ENCODE peak calls at places on chromosomes 12 and 14, in six cellular contexts. One of them, this sample, is unnamed.

GRCh38 chr12:116123511-116124258 is 153.8 kb downstream of the MED13L start:
- DNase-seq in adrenal gland: peak
- DNase-seq in cardiac fibroblast: peak
- DNase-seq in AG10803: peak
- DNase-seq in kidney epithelial cell: peak
- DNase-seq in sigmoid colon: no peak
- DNase-seq in this sample: no peak

GRCh38 chr14:94373708-94374107 is 14.7 kb downstream of the SERPINA1 start:
- DNase-seq in adrenal gland: no peak
- DNase-seq in cardiac fibroblast: peak
- DNase-seq in AG10803: peak
- DNase-seq in kidney epithelial cell: peak
- DNase-seq in sigmoid colon: peak
- DNase-seq in this sample: peak

GRCh38 chr12:101174576-101174975 is 35.5 kb downstream of the SLC5A8 start:
- DNase-seq in adrenal gland: no peak
- DNase-seq in cardiac fibroblast: no peak
- DNase-seq in AG10803: no peak
- DNase-seq in kidney epithelial cell: no peak
- DNase-seq in sigmoid colon: no peak
- DNase-seq in this sample: no peak

GRCh38 chr12:95548056-95548538 is 3.2 kb downstream of the USP44 start:
- DNase-seq in adrenal gland: peak
- DNase-seq in cardiac fibroblast: no peak
- DNase-seq in AG10803: no peak
- DNase-seq in kidney epithelial cell: no peak
- DNase-seq in sigmoid colon: peak
- DNase-seq in this sample: no peak

GRCh38 chr12:990649-991349 is at the start of gene ERC1:
- DNase-seq in adrenal gland: peak
- DNase-seq in cardiac fibroblast: peak
- DNase-seq in AG10803: peak
- DNase-seq in kidney epithelial cell: no peak
- DNase-seq in sigmoid colon: peak
- DNase-seq in this sample: peak

GRCh38 chr12:127241056-127241830 is 1025.7 kb upstream of the TMEM132C start:
- DNase-seq in adrenal gland: no peak
- DNase-seq in cardiac fibroblast: peak
- DNase-seq in AG10803: peak
- DNase-seq in kidney epithelial cell: peak
- DNase-seq in sigmoid colon: no peak
- DNase-seq in this sample: no peak

GRCh38 chr14:56730468-56731145 is 79.7 kb downstream of the OTX2 start:
- DNase-seq in adrenal gland: no peak
- DNase-seq in cardiac fibroblast: no peak
- DNase-seq in AG10803: no peak
- DNase-seq in kidney epithelial cell: no peak
- DNase-seq in sigmoid colon: no peak
- DNase-seq in this sample: no peak

GRCh38 chr12:123931686-123932321 is 40.8 kb downstream of the CCDC92 start:
- DNase-seq in adrenal gland: no peak
- DNase-seq in cardiac fibroblast: no peak
- DNase-seq in AG10803: no peak
- DNase-seq in kidney epithelial cell: no peak
- DNase-seq in sigmoid colon: no peak
- DNase-seq in this sample: no peak

GRCh38 chr12:132833341-132833740 is 4.7 kb upstream of the GOLGA3 start:
- DNase-seq in adrenal gland: no peak
- DNase-seq in cardiac fibroblast: no peak
- DNase-seq in AG10803: no peak
- DNase-seq in kidney epithelial cell: no peak
- DNase-seq in sigmoid colon: no peak
- DNase-seq in this sample: no peak

GRCh38 chr12:92403210-92404175 is 257.8 kb upstream of the BTG1 start:
- DNase-seq in adrenal gland: no peak
- DNase-seq in cardiac fibroblast: peak
- DNase-seq in AG10803: no peak
- DNase-seq in kidney epithelial cell: peak
- DNase-seq in sigmoid colon: no peak
- DNase-seq in this sample: no peak

GRCh38 chr12:14167005-14167628 is 185.7 kb upstream of the GRIN2B start:
- DNase-seq in adrenal gland: peak
- DNase-seq in cardiac fibroblast: peak
- DNase-seq in AG10803: peak
- DNase-seq in kidney epithelial cell: no peak
- DNase-seq in sigmoid colon: no peak
- DNase-seq in this sample: no peak

GRCh38 chr12:59431266-59431665 is 164.6 kb upstream of the SLC16A7 start:
- DNase-seq in adrenal gland: no peak
- DNase-seq in cardiac fibroblast: peak
- DNase-seq in AG10803: peak
- DNase-seq in kidney epithelial cell: no peak
- DNase-seq in sigmoid colon: no peak
- DNase-seq in this sample: no peak

GRCh38 chr12:25480145-25480544 is 72.9 kb downstream of the LMNTD1 start:
- DNase-seq in adrenal gland: no peak
- DNase-seq in cardiac fibroblast: peak
- DNase-seq in AG10803: no peak
- DNase-seq in kidney epithelial cell: no peak
- DNase-seq in sigmoid colon: no peak
- DNase-seq in this sample: no peak

GRCh38 chr12:9615420-9616135 is 7.9 kb upstream of the KLRB1 start:
- DNase-seq in adrenal gland: no peak
- DNase-seq in cardiac fibroblast: no peak
- DNase-seq in AG10803: no peak
- DNase-seq in kidney epithelial cell: no peak
- DNase-seq in sigmoid colon: no peak
- DNase-seq in this sample: no peak

GRCh38 chr12:31578632-31579031 is 12.3 kb downstream of the DENND5B start:
- DNase-seq in adrenal gland: peak
- DNase-seq in cardiac fibroblast: peak
- DNase-seq in AG10803: peak
- DNase-seq in kidney epithelial cell: no peak
- DNase-seq in sigmoid colon: no peak
- DNase-seq in this sample: no peak

GRCh38 chr14:30966415-30967363 is 58.8 kb upstream of the AP4S1 start:
- DNase-seq in adrenal gland: no peak
- DNase-seq in cardiac fibroblast: peak
- DNase-seq in AG10803: no peak
- DNase-seq in kidney epithelial cell: no peak
- DNase-seq in sigmoid colon: no peak
- DNase-seq in this sample: no peak

GRCh38 chr12:92029136-92029535 is 116.5 kb downstream of the BTG1 start:
- DNase-seq in adrenal gland: no peak
- DNase-seq in cardiac fibroblast: no peak
- DNase-seq in AG10803: no peak
- DNase-seq in kidney epithelial cell: no peak
- DNase-seq in sigmoid colon: no peak
- DNase-seq in this sample: no peak

GRCh38 chr12:116520801-116521471 is 38.2 kb upstream of the MAP1LC3B2 start:
- DNase-seq in adrenal gland: no peak
- DNase-seq in cardiac fibroblast: peak
- DNase-seq in AG10803: peak
- DNase-seq in kidney epithelial cell: no peak
- DNase-seq in sigmoid colon: no peak
- DNase-seq in this sample: no peak

GRCh38 chr14:104166698-104167097 is 28.3 kb downstream of the KIF26A start:
- DNase-seq in adrenal gland: no peak
- DNase-seq in cardiac fibroblast: no peak
- DNase-seq in AG10803: no peak
- DNase-seq in kidney epithelial cell: no peak
- DNase-seq in sigmoid colon: no peak
- DNase-seq in this sample: no peak

GRCh38 chr14:99436247-99437180 is 44.1 kb downstream of the SETD3 start:
- DNase-seq in adrenal gland: no peak
- DNase-seq in cardiac fibroblast: no peak
- DNase-seq in AG10803: peak
- DNase-seq in kidney epithelial cell: no peak
- DNase-seq in sigmoid colon: no peak
- DNase-seq in this sample: peak

GRCh38 chr12:80848858-80849257 is 88.9 kb downstream of the LIN7A start:
- DNase-seq in adrenal gland: no peak
- DNase-seq in cardiac fibroblast: no peak
- DNase-seq in AG10803: no peak
- DNase-seq in kidney epithelial cell: no peak
- DNase-seq in sigmoid colon: no peak
- DNase-seq in this sample: no peak

GRCh38 chr14:88551936-88552565 is 2.8 kb downstream of the PTPN21 start:
- DNase-seq in adrenal gland: no peak
- DNase-seq in cardiac fibroblast: peak
- DNase-seq in AG10803: peak
- DNase-seq in kidney epithelial cell: no peak
- DNase-seq in sigmoid colon: peak
- DNase-seq in this sample: no peak

GRCh38 chr12:71011261-71011660 is 90.7 kb upstream of the PTPRR start:
- DNase-seq in adrenal gland: no peak
- DNase-seq in cardiac fibroblast: peak
- DNase-seq in AG10803: peak
- DNase-seq in kidney epithelial cell: no peak
- DNase-seq in sigmoid colon: no peak
- DNase-seq in this sample: no peak

GRCh38 chr14:104315625-104316024 is 177.2 kb downstream of the KIF26A start:
- DNase-seq in adrenal gland: no peak
- DNase-seq in cardiac fibroblast: no peak
- DNase-seq in AG10803: no peak
- DNase-seq in kidney epithelial cell: no peak
- DNase-seq in sigmoid colon: peak
- DNase-seq in this sample: no peak

GRCh38 chr14:92341791-92342190 is 18.8 kb downstream of the SLC24A4 start:
- DNase-seq in adrenal gland: no peak
- DNase-seq in cardiac fibroblast: no peak
- DNase-seq in AG10803: no peak
- DNase-seq in kidney epithelial cell: no peak
- DNase-seq in sigmoid colon: no peak
- DNase-seq in this sample: no peak

GRCh38 chr12:51887476-51888315 is at the start of gene ANKRD33:
- DNase-seq in adrenal gland: peak
- DNase-seq in cardiac fibroblast: peak
- DNase-seq in AG10803: no peak
- DNase-seq in kidney epithelial cell: no peak
- DNase-seq in sigmoid colon: peak
- DNase-seq in this sample: no peak
- H3K4me3 ChIP-seq in adrenal gland: no peak
- H3K4me3 ChIP-seq in cardiac fibroblast: no peak
- H3K4me3 ChIP-seq in AG10803: no peak
- H3K4me3 ChIP-seq in kidney epithelial cell: no peak
- H3K4me3 ChIP-seq in sigmoid colon: no peak
- H3K4me3 ChIP-seq in this sample: no peak

GRCh38 chr12:87939182-87939581 is 90.0 kb downstream of the C12orf50 start:
- DNase-seq in adrenal gland: no peak
- DNase-seq in cardiac fibroblast: no peak
- DNase-seq in AG10803: no peak
- DNase-seq in kidney epithelial cell: no peak
- DNase-seq in sigmoid colon: no peak
- DNase-seq in this sample: no peak
- TF ChIP-seq CTCF in adrenal gland: no peak
- TF ChIP-seq CTCF in cardiac fibroblast: no peak
- TF ChIP-seq CTCF in AG10803: no peak
- TF ChIP-seq CTCF in kidney epithelial cell: no peak
- TF ChIP-seq CTCF in sigmoid colon: no peak
- TF ChIP-seq CTCF in this sample: no peak

DNA sequence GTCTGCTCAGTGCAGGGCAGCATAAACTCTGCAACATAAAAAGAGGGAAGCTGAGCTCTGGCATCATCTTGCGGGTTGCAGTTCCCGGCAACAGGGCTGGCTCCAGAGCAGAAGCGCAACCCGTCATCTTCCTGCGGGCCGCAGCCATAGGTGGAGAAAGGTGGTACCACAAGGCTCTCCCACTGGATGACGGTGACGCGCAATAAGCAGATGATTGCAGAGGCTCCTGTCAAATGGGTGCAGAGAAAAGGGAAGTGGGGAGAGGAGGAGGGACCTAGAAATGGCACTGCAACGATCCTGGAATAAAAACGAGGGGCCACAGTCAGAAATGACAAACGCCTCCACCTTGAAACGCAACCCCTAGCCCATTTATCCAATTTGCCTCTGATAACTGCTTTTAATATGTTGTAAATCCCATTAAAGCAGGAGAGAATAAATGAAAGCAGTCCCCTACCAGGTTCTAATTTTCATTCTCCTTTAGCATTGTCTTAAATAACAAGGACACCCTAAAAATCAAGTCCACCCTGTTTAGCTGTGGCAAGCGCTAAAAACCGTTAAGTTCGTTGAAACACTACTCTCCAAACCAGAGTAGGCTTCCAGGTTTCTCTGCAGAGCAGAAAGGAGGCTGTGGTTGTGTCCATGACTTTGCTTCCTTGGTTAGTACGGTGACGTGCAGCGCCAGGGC is 30.9 kb upstream of the TUBA1C start:
- DNase-seq in adrenal gland: peak
- DNase-seq in cardiac fibroblast: no peak
- DNase-seq in AG10803: no peak
- DNase-seq in kidney epithelial cell: no peak
- DNase-seq in sigmoid colon: peak
- DNase-seq in this sample: no peak
- H3K4me3 ChIP-seq in adrenal gland: peak
- H3K4me3 ChIP-seq in cardiac fibroblast: no peak
- H3K4me3 ChIP-seq in AG10803: no peak
- H3K4me3 ChIP-seq in kidney epithelial cell: no peak
- H3K4me3 ChIP-seq in sigmoid colon: peak
- H3K4me3 ChIP-seq in this sample: no peak

GRCh38 chr14:69105326-69105725 is 47.6 kb downstream of the DCAF5 start:
- DNase-seq in adrenal gland: no peak
- DNase-seq in cardiac fibroblast: peak
- DNase-seq in AG10803: peak
- DNase-seq in kidney epithelial cell: no peak
- DNase-seq in sigmoid colon: no peak
- DNase-seq in this sample: no peak

GRCh38 chr14:69106451-69106850 is 46.5 kb downstream of the DCAF5 start:
- DNase-seq in adrenal gland: no peak
- DNase-seq in cardiac fibroblast: no peak
- DNase-seq in AG10803: no peak
- DNase-seq in kidney epithelial cell: no peak
- DNase-seq in sigmoid colon: no peak
- DNase-seq in this sample: no peak

GRCh38 chr14:69108358-69108757 is 44.6 kb downstream of the DCAF5 start:
- DNase-seq in adrenal gland: no peak
- DNase-seq in cardiac fibroblast: no peak
- DNase-seq in AG10803: no peak
- DNase-seq in kidney epithelial cell: no peak
- DNase-seq in sigmoid colon: no peak
- DNase-seq in this sample: no peak

DNA sequence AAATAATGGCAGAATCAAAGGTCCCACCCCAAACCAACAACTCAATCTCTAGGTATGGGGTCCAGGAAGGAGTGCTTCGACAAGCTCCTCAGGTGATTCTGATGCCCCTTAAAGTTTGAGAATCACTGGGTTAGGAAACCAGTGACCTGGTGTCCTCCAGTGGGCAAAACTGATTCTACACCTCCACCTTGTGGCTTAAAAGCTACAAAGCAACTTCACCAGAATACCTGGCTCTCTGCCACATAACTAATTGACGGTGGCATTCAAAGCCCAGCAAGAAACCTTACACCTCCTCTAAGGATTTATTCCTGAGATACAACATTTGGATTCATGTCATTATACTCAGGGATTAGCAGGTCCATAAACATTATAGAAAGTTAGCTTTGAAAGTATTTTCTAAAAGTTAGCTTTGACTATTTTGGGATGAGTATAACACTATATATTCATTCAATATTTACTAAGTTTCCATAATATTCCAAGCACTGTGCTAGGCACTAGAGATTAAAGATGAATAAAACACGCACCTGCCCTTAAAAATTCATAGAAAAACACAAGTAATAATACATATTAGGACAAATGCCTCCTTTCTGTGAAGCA is 45.4 kb downstream of the DCAF5 start:
- DNase-seq in adrenal gland: peak
- DNase-seq in cardiac fibroblast: peak
- DNase-seq in AG10803: peak
- DNase-seq in kidney epithelial cell: no peak
- DNase-seq in sigmoid colon: no peak
- DNase-seq in this sample: no peak
- TF ChIP-seq CTCF in adrenal gland: peak
- TF ChIP-seq CTCF in cardiac fibroblast: peak
- TF ChIP-seq CTCF in AG10803: peak
- TF ChIP-seq CTCF in kidney epithelial cell: peak
- TF ChIP-seq CTCF in sigmoid colon: peak
- TF ChIP-seq CTCF in this sample: peak

This sample was measured in AG04449.